ENCODE peak calls at places on chromosome 2, in six cellular contexts. S, U, A, R, O and D are unnamed samples.

GRCh38 chr2:112793449-112793978 is 9.2 kb upstream of the IL1A start:
- DNase-seq in S (peak; percentile 47), U (peak; percentile 25), A (no peak), R (peak; percentile 49), O (no peak), D (peak; percentile 13)

GRCh38 chr2:115483631-115484030 is 1041.2 kb downstream of the DPP10 start:
- DNase-seq in S (no peak), U (no peak), A (no peak), R (no peak), O (no peak), D (no peak)

GRCh38 chr2:232133078-232133477 is 171.6 kb downstream of the DIS3L2 start:
- DNase-seq in S (no peak), U (no peak), A (no peak), R (no peak), O (peak; percentile 7), D (no peak)

GRCh38 chr2:134433469-134433868 is 179.6 kb downstream of the MGAT5 start:
- DNase-seq in S (no peak), U (no peak), A (no peak), R (no peak), O (no peak), D (no peak)

GRCh38 chr2:70511986-70512729 is 41.5 kb downstream of the TGFA start:
- DNase-seq in S (no peak), U (no peak), A (no peak), R (no peak), O (no peak), D (no peak)

GRCh38 chr2:11786191-11786590 is 39.8 kb downstream of the LPIN1 start:
- DNase-seq in S (no peak), U (no peak), A (no peak), R (no peak), O (no peak), D (no peak)

GRCh38 chr2:108587621-108588020 is 53.4 kb downstream of the LIMS1 start:
- DNase-seq in S (peak; percentile 83), U (peak; percentile 93), A (no peak), R (peak; percentile 82), O (peak; percentile 39), D (peak; percentile 70)

GRCh38 chr2:183866666-183867065 is 731.7 kb upstream of the ZNF804A start:
- DNase-seq in S (peak; percentile 61), U (no peak), A (no peak), R (no peak), O (no peak), D (no peak)

GRCh38 chr2:15359716-15360531 is 201.2 kb downstream of the NBAS start:
- DNase-seq in S (peak; percentile 82), U (peak; percentile 84), A (peak; percentile 31), R (peak; percentile 78), O (peak; percentile 55), D (peak; percentile 88)

GRCh38 chr2:19989681-19990415 is at the start of gene WDR35:
- DNase-seq in S (peak; percentile 79), U (peak; percentile 71), A (peak; percentile 40), R (peak; percentile 87), O (peak; percentile 94), D (peak; percentile 83)
- TF ChIP-seq CTCF in S (no peak), U (no peak), A (no peak), R (no peak), O (no peak), D (no peak)

DNA sequence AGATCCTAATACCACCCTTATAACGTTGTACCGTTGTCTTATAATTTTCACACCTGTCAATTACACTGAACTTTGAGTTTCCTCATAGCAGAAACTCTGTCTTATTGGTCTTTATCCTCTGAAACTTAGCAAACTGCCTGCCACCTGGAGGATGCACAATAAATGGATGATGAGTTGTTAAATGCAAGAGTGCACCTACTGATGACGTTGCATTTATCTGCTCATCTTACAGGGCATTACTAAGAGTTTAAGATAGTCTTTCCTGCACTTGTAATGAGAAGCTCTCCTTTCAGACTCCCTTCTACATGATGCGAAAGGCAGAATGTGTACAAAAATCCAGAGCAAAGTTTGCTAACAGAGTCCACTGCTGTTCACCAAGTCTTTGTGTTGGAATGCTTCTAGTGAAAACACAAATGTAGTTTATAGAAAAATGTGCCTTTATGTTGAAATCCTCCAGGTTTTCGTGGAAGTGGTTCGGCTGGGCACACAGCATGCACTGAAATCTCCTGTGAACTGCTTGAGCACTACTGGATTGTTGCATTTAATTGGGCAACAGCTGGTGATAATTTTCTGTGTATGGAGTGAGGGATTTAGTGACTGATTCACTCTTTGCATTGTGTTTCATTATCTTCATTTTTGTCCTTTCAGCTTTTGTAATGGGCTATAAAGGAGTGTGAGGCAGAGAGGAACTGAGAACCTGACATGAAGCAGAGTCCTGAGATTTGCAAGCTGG is 665.8 kb upstream of the ID2 start:
- DNase-seq in S (no peak), U (no peak), A (no peak), R (no peak), O (no peak), D (no peak)
- TF ChIP-seq CTCF in S (no peak), U (no peak), A (no peak), R (no peak), O (no peak), D (no peak)

DNA sequence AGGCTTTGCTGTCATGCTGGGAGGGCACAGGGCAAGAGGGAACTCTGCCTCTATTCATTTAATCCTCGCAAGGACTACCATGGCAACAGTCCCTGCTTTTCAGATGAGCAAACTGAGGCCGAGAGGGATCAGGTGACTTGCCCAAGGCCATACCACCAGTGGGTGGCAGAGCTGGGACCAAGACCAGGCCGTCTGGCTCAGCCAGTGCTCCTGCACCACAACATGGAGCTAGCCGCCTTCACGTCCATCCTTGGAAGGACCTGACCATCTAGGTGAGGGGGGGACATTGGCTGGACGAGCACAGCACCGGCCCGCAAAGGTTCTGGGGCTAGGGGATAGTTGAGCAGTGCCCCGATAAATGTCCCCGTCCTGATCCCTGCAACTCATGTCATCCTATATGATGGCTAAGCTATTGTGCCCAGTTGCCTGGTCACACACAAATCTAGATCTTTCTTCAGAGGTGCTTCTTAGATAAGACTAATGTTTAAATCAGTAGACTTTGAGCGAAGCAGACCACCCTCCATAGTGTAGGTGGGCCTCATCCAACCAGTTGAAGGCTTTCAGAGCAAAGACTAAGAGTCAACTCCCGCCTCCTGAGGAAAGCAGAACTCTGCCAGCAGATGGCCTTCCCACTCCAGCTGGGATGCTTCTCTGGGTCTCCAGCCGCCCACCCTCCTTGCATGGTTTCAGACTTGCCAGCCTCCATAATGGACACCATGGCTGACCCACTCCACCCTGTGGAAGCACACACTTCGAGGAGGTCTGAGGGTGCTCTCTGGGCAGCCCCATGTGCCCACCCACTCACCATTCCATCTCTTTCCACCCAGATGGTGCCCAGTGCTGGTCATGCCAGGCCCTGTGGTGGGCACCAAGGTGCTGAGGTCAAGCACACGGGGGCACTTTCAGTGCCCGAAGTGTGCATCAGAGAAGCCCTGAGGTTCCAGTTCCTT is 214.8 kb upstream of the RAB6C start:
- DNase-seq in S (no peak), U (no peak), A (no peak), R (no peak), O (no peak), D (no peak)
- TF ChIP-seq CTCF in S (no peak), U (no peak), A (no peak), R (no peak), O (no peak), D (no peak)

GRCh38 chr2:203713381-203713780 is 6.9 kb downstream of the CD28 start:
- DNase-seq in S (no peak), U (no peak), A (no peak), R (no peak), O (no peak), D (no peak)

GRCh38 chr2:203714112-203714511 is 7.7 kb downstream of the CD28 start:
- DNase-seq in S (no peak), U (no peak), A (no peak), R (no peak), O (no peak), D (no peak)

GRCh38 chr2:203708846-203709815 is 2.7 kb downstream of the CD28 start:
- DNase-seq in S (no peak), U (no peak), A (no peak), R (peak; percentile 43), O (no peak), D (no peak)

GRCh38 chr2:203710211-203710610 is 3.8 kb downstream of the CD28 start:
- DNase-seq in S (no peak), U (no peak), A (no peak), R (no peak), O (no peak), D (no peak)

DNA sequence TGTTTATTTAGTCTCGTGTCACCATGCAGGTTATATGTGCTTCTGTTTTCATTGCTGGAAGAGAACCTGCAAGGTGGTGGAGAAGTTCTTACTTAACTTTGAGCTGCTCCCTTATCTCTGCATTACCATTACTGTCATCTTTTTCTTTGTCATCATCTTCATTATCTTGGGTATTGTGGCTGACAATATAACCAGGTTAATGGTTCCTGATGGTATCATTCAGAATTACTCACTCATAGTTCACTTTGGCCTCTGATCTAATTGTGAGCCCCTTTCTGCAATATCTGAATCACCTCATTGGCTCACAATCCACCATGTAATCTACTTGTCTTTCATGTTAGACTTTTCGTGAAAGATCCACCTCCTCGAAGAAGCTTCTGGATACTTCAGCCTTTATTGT is 5.0 kb downstream of the CD28 start:
- DNase-seq in S (no peak), U (no peak), A (no peak), R (no peak), O (no peak), D (no peak)
- TF ChIP-seq CTCF in S (no peak), U (no peak), A (no peak), R (no peak), O (no peak), D (no peak)

GRCh38 chr2:170361359-170361936 is 183.5 kb downstream of the MYO3B start:
- DNase-seq in S (peak; percentile 59), U (peak; percentile 20), A (peak; percentile 26), R (peak; percentile 65), O (peak; percentile 64), D (peak; percentile 49)
- TF ChIP-seq CTCF in S (peak; percentile 78), U (peak; percentile 82), A (peak; percentile 80), R (peak; percentile 82), O (peak; percentile 72), D (peak; percentile 81)

DNA sequence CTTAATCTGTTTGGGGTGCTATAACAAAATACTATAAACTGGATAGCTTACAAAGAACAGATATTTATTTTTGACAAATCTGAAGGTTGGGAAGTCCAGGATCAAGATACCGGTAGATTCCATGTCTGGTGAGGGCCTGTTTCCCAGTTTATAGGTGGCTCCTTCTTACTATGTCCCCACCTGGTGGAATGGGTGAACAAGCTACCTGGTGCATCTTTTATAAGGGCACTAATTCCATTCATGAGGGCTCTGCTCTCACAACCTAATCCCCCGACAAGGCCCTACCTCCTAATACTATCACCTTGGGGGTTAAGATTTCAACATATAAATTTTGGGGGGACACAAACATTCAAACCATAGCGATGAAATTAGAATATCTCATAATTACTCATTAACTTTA is 15.6 kb upstream of the NEMP2 start:
- DNase-seq in S (no peak), U (no peak), A (no peak), R (no peak), O (no peak), D (no peak)
- TF ChIP-seq CTCF in S (no peak), U (no peak), A (no peak), R (no peak), O (no peak), D (no peak)

GRCh38 chr2:143205106-143205764 is 76.0 kb downstream of the ARHGAP15 start:
- DNase-seq in S (peak; percentile 11), U (peak; percentile 3), A (no peak), R (peak; percentile 26), O (peak; percentile 4), D (peak; percentile 25)
- TF ChIP-seq CTCF in S (peak; percentile 36), U (peak; percentile 18), A (peak; percentile 18), R (peak; percentile 41), O (peak; percentile 48), D (peak; percentile 71)

GRCh38 chr2:2134037-2134436 is 197.0 kb downstream of the MYT1L start:
- DNase-seq in S (no peak), U (no peak), A (no peak), R (no peak), O (no peak), D (no peak)
- TF ChIP-seq CTCF in S (no peak), U (no peak), A (no peak), R (no peak), O (no peak), D (no peak)